ENCODE peak calls at places on chromosomes 1 and 21, in ten cellular contexts. E is breast epithelium, C is prostate gland, N is tibial artery, S is heart left ventricle, L is ovary, M is transverse colon, D is RWPE1, R is astrocyte, H is tibial nerve. J is an unnamed sample.

GRCh38 chr1:29490204-29490934 is 254.0 kb downstream of the PTPRU start:
- DNase-seq in E (peak; percentile 7), C (no peak), N (peak; percentile 33), S (no peak), L (no peak), M (no peak), D (no peak), R (no peak), H (no peak), J (no peak)

GRCh38 chr1:204065174-204065985 is 7.5 kb upstream of the SOX13 start:
- DNase-seq in E (no peak), C (no peak), N (no peak), S (no peak), L (peak; percentile 76), M (peak; percentile 49), D (peak; percentile 58), R (no peak), H (peak; percentile 62), J (no peak)

GRCh38 chr1:220628431-220628830 is 61.7 kb upstream of the C1orf115 start:
- DNase-seq in E (no peak), C (no peak), N (no peak), S (no peak), L (no peak), M (no peak), D (no peak), R (no peak), H (no peak), J (no peak)

GRCh38 chr1:228379165-228379460 is 27.5 kb downstream of the TRIM11 start:
- DNase-seq in E (no peak), C (no peak), N (peak; percentile 67), S (peak; percentile 51), L (no peak), M (peak; percentile 22), D (no peak), R (peak; percentile 2), H (no peak), J (no peak)

GRCh38 chr1:176073524-176074157 is 133.4 kb downstream of the COP1 start:
- DNase-seq in E (no peak), C (peak; percentile 35), N (no peak), S (no peak), L (no peak), M (no peak), D (peak; percentile 44), R (peak; percentile 49), H (peak; percentile 65), J (no peak)

GRCh38 chr21:20004353-20004752 is 993.9 kb upstream of the NCAM2 start:
- DNase-seq in E (no peak), C (no peak), N (no peak), S (no peak), L (no peak), M (no peak), D (no peak), R (no peak), H (no peak), J (no peak)

GRCh38 chr1:166391677-166392076 is 224.9 kb upstream of the FAM78B start:
- DNase-seq in E (no peak), C (no peak), N (no peak), S (no peak), L (no peak), M (no peak), D (peak; percentile 11), R (peak; percentile 18), H (no peak), J (no peak)

GRCh38 chr1:186849824-186850223 is 21.1 kb downstream of the PLA2G4A start:
- DNase-seq in E (no peak), C (no peak), N (no peak), S (no peak), L (no peak), M (no peak), D (no peak), R (no peak), H (no peak), J (no peak)

GRCh38 chr1:190067592-190067991 is 410.1 kb downstream of the BRINP3 start:
- DNase-seq in E (no peak), C (no peak), N (no peak), S (no peak), L (no peak), M (no peak), D (peak; percentile 30), R (peak; percentile 69), H (no peak), J (no peak)

GRCh38 chr1:177355575-177355974 is 184.8 kb downstream of the BRINP2 start:
- DNase-seq in E (no peak), C (no peak), N (no peak), S (no peak), L (no peak), M (peak; percentile 21), D (peak; percentile 22), R (peak; percentile 2), H (no peak), J (no peak)

DNA sequence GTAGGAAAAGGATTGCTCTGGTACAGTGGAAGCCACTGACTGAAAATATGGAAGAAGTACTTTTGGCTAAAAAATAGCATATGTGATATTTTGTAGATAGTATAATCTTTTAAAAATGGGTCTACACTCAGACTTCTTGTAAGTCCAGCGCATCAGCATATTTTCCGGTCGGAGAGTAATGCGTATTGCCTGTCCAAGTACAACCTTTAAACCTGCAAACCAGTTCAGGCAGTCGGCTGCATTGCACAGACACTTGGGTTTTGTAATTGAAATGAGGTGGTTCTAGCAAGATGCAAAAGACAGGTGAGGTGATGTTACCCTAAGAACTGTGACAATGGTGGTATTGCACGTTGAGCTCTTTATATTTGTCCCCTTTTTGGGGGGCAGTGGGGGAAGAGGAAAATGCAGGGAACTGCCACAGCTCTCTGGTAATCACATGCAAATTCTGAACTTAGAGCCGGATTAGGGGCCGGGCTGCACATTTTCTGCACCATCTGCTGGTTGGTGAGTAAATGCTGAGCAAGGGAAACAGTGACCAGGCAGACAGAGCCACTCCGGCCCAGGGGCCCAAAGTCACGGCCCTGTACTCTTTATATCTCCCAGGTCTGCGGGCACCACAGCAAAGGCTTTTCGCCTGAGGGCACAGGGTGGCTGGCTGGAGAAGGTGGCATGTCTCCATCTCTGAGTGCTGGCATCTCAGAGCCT is 2.3 kb downstream of the GPR137B start:
- DNase-seq in E (no peak), C (no peak), N (no peak), S (no peak), L (no peak), M (no peak), D (no peak), R (no peak), H (no peak), J (no peak)
- H3K27ac ChIP-seq in E (no peak overlapping the region), C (no peak overlapping the region), N (no peak overlapping the region), S (no peak overlapping the region), L (no peak overlapping the region), M (no peak overlapping the region), D (no peak overlapping the region), R (no peak overlapping the region), H (peak overlapping the region; percentile 71), J (no peak overlapping the region)

DNA sequence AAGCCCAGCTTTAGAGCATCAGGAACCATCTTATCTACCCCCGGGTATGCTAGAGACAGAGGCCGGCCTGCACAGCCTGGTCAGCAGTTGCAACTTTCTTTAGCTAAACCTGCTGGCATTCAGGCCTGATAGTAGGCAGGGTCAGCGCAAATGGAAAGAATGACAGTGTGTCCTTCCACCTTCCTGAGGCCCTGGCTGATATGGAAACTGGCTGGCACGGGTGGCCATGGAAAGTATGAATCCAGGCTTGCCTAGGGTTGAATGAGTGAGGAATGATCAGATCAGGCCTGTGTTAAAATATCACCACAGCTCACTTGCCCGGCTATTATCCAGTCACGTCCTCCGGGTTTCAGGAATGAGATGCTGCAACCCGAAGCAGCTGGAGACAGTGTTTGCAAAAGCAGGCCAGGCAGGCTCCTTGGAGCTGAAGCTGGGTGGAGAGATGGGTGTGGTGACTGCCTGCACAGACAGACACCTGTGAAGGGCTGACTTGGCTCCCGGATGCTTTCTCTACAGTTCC is 34.7 kb downstream of the RCAN1 start:
- DNase-seq in E (no peak), C (no peak), N (no peak), S (no peak), L (no peak), M (peak; percentile 65), D (peak; percentile 44), R (no peak), H (no peak), J (no peak)
- H3K27ac ChIP-seq in E (no peak overlapping the region), C (no peak overlapping the region), N (peak overlapping the region; percentile 11), S (peak overlapping the region; percentile 2), L (no peak overlapping the region), M (peak overlapping the region; percentile 44), D (peak overlapping the region; percentile 86), R (no peak overlapping the region), H (no peak overlapping the region), J (peak overlapping the region; percentile 1)

DNA sequence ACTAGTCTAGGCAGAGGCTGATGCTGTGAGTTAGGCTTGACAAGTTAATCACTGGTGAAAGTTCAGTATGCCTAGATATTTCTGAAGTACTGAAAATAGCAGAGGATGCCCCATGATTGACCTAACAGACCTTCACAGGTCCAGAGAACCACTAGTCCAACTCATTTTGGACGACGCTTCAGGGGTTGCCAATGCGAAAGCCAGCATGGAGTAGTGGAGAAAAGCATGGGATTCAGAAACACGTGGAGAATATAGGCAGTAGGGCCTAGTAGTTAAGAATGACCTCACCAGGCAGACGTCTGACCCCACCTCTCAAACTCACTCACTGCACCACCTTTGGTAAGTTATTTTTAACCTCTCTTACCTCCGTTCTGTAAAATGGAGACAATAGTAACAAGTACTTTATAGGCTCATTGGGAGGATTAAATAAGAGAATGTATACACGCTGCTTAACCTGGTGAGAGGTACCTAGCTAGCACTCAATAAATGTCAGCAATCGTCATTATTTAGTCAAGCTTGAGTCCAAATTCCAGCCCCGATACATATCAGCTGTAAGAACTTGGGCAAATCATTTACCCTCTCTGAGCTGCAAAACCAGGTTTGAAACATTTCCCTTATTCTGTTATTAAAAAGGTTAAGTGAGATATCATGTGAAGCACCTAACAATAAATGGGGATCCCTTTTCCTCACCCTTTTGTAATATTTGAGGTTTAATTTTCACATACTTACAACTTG is 13.2 kb downstream of the PLPP3 start:
- DNase-seq in E (no peak), C (no peak), N (no peak), S (no peak), L (no peak), M (no peak), D (no peak), R (no peak), H (no peak), J (no peak)
- H3K27ac ChIP-seq in E (no peak overlapping the region), C (no peak overlapping the region), N (no peak overlapping the region), S (no peak overlapping the region), L (no peak overlapping the region), M (no peak overlapping the region), D (no peak overlapping the region), R (no peak overlapping the region), H (no peak overlapping the region), J (no peak overlapping the region)

GRCh38 chr21:45309069-45309521 is 21.4 kb upstream of the POFUT2 start:
- DNase-seq in E (no peak), C (no peak), N (peak; percentile 89), S (peak; percentile 83), L (peak; percentile 89), M (peak; percentile 70), D (no peak), R (no peak), H (no peak), J (no peak)

GRCh38 chr21:45309541-45310381 is 22.1 kb upstream of the POFUT2 start:
- DNase-seq in E (no peak), C (no peak), N (peak; percentile 66), S (peak; percentile 62), L (peak; percentile 73), M (no peak), D (no peak), R (no peak), H (no peak), J (peak; percentile 54)

GRCh38 chr21:45306832-45307571 is 19.3 kb upstream of the POFUT2 start:
- DNase-seq in E (peak; percentile 57), C (no peak), N (peak; percentile 96), S (peak; percentile 92), L (peak; percentile 95), M (peak; percentile 62), D (no peak), R (peak; percentile 91), H (peak; percentile 61), J (peak; percentile 74)

GRCh38 chr21:45306453-45306831 is 18.7 kb upstream of the POFUT2 start:
- DNase-seq in E (no peak), C (no peak), N (peak; percentile 68), S (peak; percentile 35), L (no peak), M (no peak), D (no peak), R (no peak), H (no peak), J (peak; percentile 60)

GRCh38 chr21:45308211-45309068 is 20.7 kb upstream of the POFUT2 start:
- DNase-seq in E (no peak), C (no peak), N (peak; percentile 73), S (peak; percentile 65), L (peak; percentile 71), M (no peak), D (no peak), R (peak; percentile 88), H (no peak), J (no peak)
- H3K27ac ChIP-seq in E (peak overlapping the region; percentile 60), C (peak overlapping the region; percentile 19), N (peak overlapping the region; percentile 98), S (peak overlapping the region; percentile 42), L (peak overlapping the region; percentile 84), M (peak overlapping the region; percentile 73), D (no peak overlapping the region), R (peak overlapping the region; percentile 76), H (peak overlapping the region; percentile 48), J (peak overlapping the region; percentile 38)

J was measured in pancreas.